ENCODE peak calls at places on chromosomes 12 and 14, in seven cellular contexts. Z is progenitor cell of endocrine pancreas, R is A549, Q is lower leg skin, T is omental fat pad, L is neural crest cell, E is LNCaP clone FGC. S is an unnamed sample.

GRCh38 chr12:15858348-15858747 is 23.8 kb upstream of the STRAP start:
- DNase-seq in Z (no peak), R (no peak), Q (no peak), T (no peak), L (no peak), E (no peak), S (no peak)

GRCh38 chr14:22174412-22174811 is 414.6 kb downstream of the DAD1 start:
- DNase-seq in Z (no peak), R (no peak), Q (no peak), T (no peak), L (no peak), E (no peak), S (no peak)

GRCh38 chr12:30169839-30170591 is 386.3 kb upstream of the TMTC1 start:
- DNase-seq in Z (no peak), R (no peak), Q (no peak), T (no peak), L (no peak), E (no peak), S (no peak)

GRCh38 chr12:111180830-111181726 is 187.8 kb downstream of the PHETA1 start:
- DNase-seq in Z (no peak), R (no peak), Q (no peak), T (peak; percentile 72), L (no peak), E (no peak), S (no peak)

GRCh38 chr14:42140831-42141279 is 534.2 kb downstream of the LRFN5 start:
- DNase-seq in Z (no peak), R (peak; percentile 4), Q (no peak), T (no peak), L (no peak), E (no peak), S (no peak)

GRCh38 chr12:34406228-34406995 is 384.1 kb downstream of the ALG10 start:
- DNase-seq in Z (peak; percentile 9), R (no peak), Q (peak; percentile 61), T (peak; percentile 8), L (no peak), E (no peak), S (peak; percentile 8)

GRCh38 chr12:91608562-91608961 is 425.9 kb upstream of the DCN start:
- DNase-seq in Z (no peak), R (no peak), Q (no peak), T (no peak), L (no peak), E (no peak), S (no peak)

GRCh38 chr14:93909429-93910128 is 17.6 kb upstream of the FAM181A start:
- DNase-seq in Z (no peak), R (no peak), Q (no peak), T (no peak), L (no peak), E (no peak), S (no peak)

GRCh38 chr12:5745251-5745888 is 199.7 kb downstream of the ANO2 start:
- DNase-seq in Z (peak; percentile 86), R (peak; percentile 51), Q (no peak), T (peak; percentile 37), L (peak; percentile 77), E (no peak), S (peak; percentile 22)

GRCh38 chr14:97058071-97058470 is 260.9 kb downstream of the VRK1 start:
- DNase-seq in Z (no peak), R (no peak), Q (no peak), T (no peak), L (no peak), E (no peak), S (no peak)

GRCh38 chr14:49945448-49946319 is 52.8 kb downstream of the ARF6 start:
- DNase-seq in Z (no peak), R (no peak), Q (peak; percentile 82), T (no peak), L (no peak), E (no peak), S (no peak)

GRCh38 chr12:56221233-56221756 is 427 bp downstream of the RNF41 start:
- DNase-seq in Z (no peak), R (peak; percentile 87), Q (peak; percentile 92), T (no peak), L (peak; percentile 14), E (no peak), S (no peak)

GRCh38 chr14:90760591-90761316 is 55.5 kb downstream of the TTC7B start:
- DNase-seq in Z (no peak), R (peak; percentile 52), Q (no peak), T (no peak), L (no peak), E (no peak), S (no peak)

GRCh38 chr12:121992059-121992879 is 29.4 kb upstream of the BCL7A start:
- DNase-seq in Z (no peak), R (peak; percentile 91), Q (no peak), T (no peak), L (no peak), E (no peak), S (no peak)

GRCh38 chr12:57309420-57309819 is 58.4 kb upstream of the STAC3 start:
- DNase-seq in Z (no peak), R (no peak), Q (no peak), T (no peak), L (no peak), E (peak; percentile 77), S (no peak)

GRCh38 chr12:48105867-48106563 is at the start of gene SENP1:
- DNase-seq in Z (peak; percentile 78), R (peak; percentile 86), Q (peak; percentile 97), T (peak; percentile 65), L (peak; percentile 78), E (peak; percentile 69), S (peak; percentile 87)

GRCh38 chr12:48106574-48107251 is 834 bp upstream of the SENP1 start:
- DNase-seq in Z (no peak), R (no peak), Q (no peak), T (no peak), L (no peak), E (no peak), S (no peak)

GRCh38 chr12:48105321-48105866 is 485 bp downstream of the SENP1 start:
- DNase-seq in Z (no peak), R (peak; percentile 23), Q (peak; percentile 87), T (no peak), L (no peak), E (no peak), S (peak; percentile 63)

GRCh38 chr12:48107252-48107613 is 1.4 kb upstream of the SENP1 start:
- DNase-seq in Z (no peak), R (no peak), Q (no peak), T (no peak), L (no peak), E (no peak), S (no peak)

GRCh38 chr12:48104531-48104930 is 1.3 kb downstream of the SENP1 start:
- DNase-seq in Z (no peak), R (no peak), Q (no peak), T (no peak), L (no peak), E (peak; percentile 38), S (no peak)
- TF ChIP-seq CTCF in Z (no peak), R (no peak), Q (no peak), T (no peak), L (no peak), E (no peak), S (no peak)

GRCh38 chr14:29222671-29223268 is 456.2 kb downstream of the FOXG1 start:
- DNase-seq in Z (no peak), R (no peak), Q (no peak), T (no peak), L (no peak), E (peak; percentile 43), S (no peak)
- TF ChIP-seq CTCF in Z (peak; percentile 59), R (peak; percentile 32), Q (no peak), T (no peak), L (peak; percentile 61), E (peak; percentile 89), S (no peak)

DNA sequence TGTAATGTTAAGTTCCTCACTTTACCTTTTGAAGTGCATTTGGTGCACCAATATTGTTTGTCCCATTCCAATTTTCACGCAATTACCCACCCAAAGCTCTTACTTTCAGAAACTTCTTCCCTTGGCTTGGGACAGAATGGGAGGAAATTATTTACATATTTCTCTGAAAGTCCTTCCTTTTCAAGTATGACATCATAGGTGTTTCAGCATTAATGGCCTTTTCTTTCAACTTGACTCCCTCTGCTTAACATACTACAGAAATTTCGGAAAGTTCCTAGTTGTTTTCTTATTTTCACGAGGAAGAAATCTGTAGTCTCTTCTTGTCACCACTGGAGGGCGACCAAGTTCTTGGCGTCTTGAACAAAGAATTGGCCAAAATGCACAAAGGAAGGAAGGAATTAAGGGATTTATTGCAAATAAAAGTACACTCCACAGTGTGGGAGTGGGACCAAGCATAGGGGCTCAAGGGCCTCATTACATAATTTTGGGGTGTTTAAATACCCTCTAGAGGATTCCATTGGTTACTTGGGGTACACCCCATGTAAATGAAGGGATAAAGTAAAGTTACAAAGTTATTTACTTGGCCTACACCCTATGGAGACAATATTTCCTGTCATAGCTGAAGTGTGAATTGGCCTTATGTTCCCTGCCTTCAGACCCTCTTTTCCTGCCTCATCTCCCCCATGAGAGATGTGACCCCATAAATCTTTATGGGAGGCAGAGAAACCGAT is 70.5 kb downstream of the RPL10L start:
- DNase-seq in Z (no peak), R (no peak), Q (no peak), T (no peak), L (peak; percentile 53), E (peak; percentile 23), S (no peak)
- TF ChIP-seq CTCF in Z (peak; percentile 72), R (peak; percentile 57), Q (no peak), T (no peak), L (peak; percentile 76), E (peak; percentile 75), S (no peak)

GRCh38 chr14:88468396-88468795 is 82.9 kb downstream of the SPATA7 start:
- DNase-seq in Z (no peak), R (no peak), Q (no peak), T (no peak), L (no peak), E (no peak), S (no peak)

GRCh38 chr14:88463318-88463717 is 77.9 kb downstream of the SPATA7 start:
- DNase-seq in Z (no peak), R (peak; percentile 39), Q (no peak), T (no peak), L (peak; percentile 12), E (peak; percentile 43), S (no peak)
- TF ChIP-seq CTCF in Z (peak; percentile 37), R (peak; percentile 23), Q (no peak), T (no peak), L (peak; percentile 51), E (peak; percentile 63), S (peak; percentile 20)

GRCh38 chr12:94750891-94751290 is 100.5 kb upstream of the TMCC3 start:
- DNase-seq in Z (no peak), R (no peak), Q (no peak), T (no peak), L (no peak), E (no peak), S (no peak)

GRCh38 chr12:94748726-94749421 is 98.5 kb upstream of the TMCC3 start:
- DNase-seq in Z (no peak), R (no peak), Q (no peak), T (no peak), L (no peak), E (no peak), S (no peak)

GRCh38 chr12:94749890-94750289 is 99.5 kb upstream of the TMCC3 start:
- DNase-seq in Z (no peak), R (no peak), Q (no peak), T (no peak), L (no peak), E (no peak), S (no peak)

GRCh38 chr12:94754653-94755052 is 104.3 kb upstream of the TMCC3 start:
- DNase-seq in Z (no peak), R (no peak), Q (no peak), T (no peak), L (no peak), E (no peak), S (no peak)

GRCh38 chr12:94753071-94753779 is 102.9 kb upstream of the TMCC3 start:
- DNase-seq in Z (no peak), R (no peak), Q (no peak), T (no peak), L (no peak), E (no peak), S (no peak)
- TF ChIP-seq CTCF in Z (no peak), R (no peak), Q (no peak), T (no peak), L (no peak), E (peak; percentile 5), S (no peak)

S was measured in natural killer cell.